ENCODE peak calls at places on chromosomes 11 and 22, in four cellular contexts. L is HFF-Myc, T is neuronal stem cell, C is GM03348. E is an unnamed sample.

GRCh38 chr11:129817282-129818051 is 1.8 kb downstream of the TMEM45B start:
- DNase-seq in C (no peak), L (no peak), T (no peak), E (no peak)

GRCh38 chr11:84408946-84409411 is 1122.8 kb upstream of the CCDC90B start:
- DNase-seq in T (peak), C (peak), L (no peak), E (no peak)

GRCh38 chr11:105265859-105266258 is 126.3 kb upstream of the CARD18 start:
- DNase-seq in T (no peak), L (no peak), C (peak), E (no peak)

GRCh38 chr22:33038836-33039235 is 19.3 kb downstream of the SYN3 start:
- DNase-seq in L (no peak), C (no peak), T (no peak), E (no peak)

GRCh38 chr22:49935561-49935960 is 17.1 kb downstream of the CRELD2 start:
- DNase-seq in T (no peak), C (no peak), L (no peak), E (no peak)

GRCh38 chr11:123357990-123358827 is 71.9 kb upstream of the GRAMD1B start:
- DNase-seq in T (peak), C (peak), L (no peak), E (no peak)

GRCh38 chr11:133137270-133137669 is 395.0 kb downstream of the OPCML start:
- DNase-seq in L (no peak), T (no peak), C (no peak), E (no peak)

GRCh38 chr22:46502346-46502745 is 35.1 kb downstream of the CELSR1 start:
- DNase-seq in C (no peak), T (no peak), L (no peak), E (no peak)

GRCh38 chr22:42320463-42321416 is 50.3 kb upstream of the TCF20 start:
- DNase-seq in L (no peak), C (no peak), T (no peak), E (no peak)

GRCh38 chr11:70463478-70464255 is 65.3 kb downstream of the CTTN start:
- DNase-seq in T (no peak), C (no peak), L (no peak), E (no peak)

GRCh38 chr11:64127267-64128072 is 38.4 kb downstream of the MACROD1 start:
- DNase-seq in L (no peak), C (no peak), T (no peak), E (no peak)

GRCh38 chr11:554824-555499 is 5.6 kb downstream of the LMNTD2 start:
- DNase-seq in T (peak), L (no peak), C (peak), E (no peak)

GRCh38 chr22:24437820-24438328 is 10.5 kb downstream of the ADORA2A start:
- DNase-seq in L (no peak), C (no peak), T (no peak), E (no peak)

GRCh38 chr22:25909988-25910387 is 168.0 kb downstream of the MYO18B start:
- DNase-seq in C (no peak), L (no peak), T (no peak), E (no peak)

GRCh38 chr11:82315093-82315492 is 418.6 kb downstream of the FAM181B start:
- DNase-seq in L (no peak), T (peak), C (no peak), E (no peak)

GRCh38 chr11:69259072-69259471 is 34.9 kb upstream of the MYEOV start:
- DNase-seq in L (no peak), C (no peak), T (no peak), E (no peak)

GRCh38 chr11:86453290-86454030 is 78.8 kb downstream of the CCDC81 start:
- DNase-seq in L (no peak), C (no peak), T (no peak), E (no peak)

GRCh38 chr22:30265851-30266444 is 703 bp downstream of the OSM start:
- DNase-seq in C (no peak), L (no peak), T (no peak), E (no peak)